ENCODE peak calls at places on chromosomes 7 and 10, in four cellular contexts. B is HepG2, M is GM12878, A is K562. X is an unnamed sample.

GRCh38 chr7:157625973-157626790 is 289.4 kb downstream of the DNAJB6 start:
- DNase-seq in B (no peak), M (no peak), A (no peak), X (no peak)

GRCh38 chr10:6062101-6062771 is at the start of gene IL2RA:
- DNase-seq in B (no peak), M (no peak), A (no peak), X (no peak)

GRCh38 chr7:29764227-29764626 is 42.1 kb upstream of the WIPF3 start:
- DNase-seq in B (no peak), M (no peak), A (peak; percentile 34), X (peak; percentile 70)

GRCh38 chr10:34677132-34677531 is 138.0 kb downstream of the PARD3 start:
- DNase-seq in B (no peak), M (no peak), A (no peak), X (no peak)

GRCh38 chr7:80277434-80278427 is 143.1 kb downstream of the GNAI1 start:
- DNase-seq in B (no peak), M (no peak), A (no peak), X (peak; percentile 11)

GRCh38 chr10:76251773-76252617 is 820.6 kb downstream of the LRMDA start:
- DNase-seq in B (no peak), M (no peak), A (no peak), X (no peak)

GRCh38 chr10:34333513-34333912 is 481.6 kb downstream of the PARD3 start:
- DNase-seq in B (no peak), M (no peak), A (no peak), X (no peak)

GRCh38 chr10:94358480-94358879 is 4.3 kb downstream of the NOC3L start:
- DNase-seq in B (peak; percentile 9), M (no peak), A (no peak), X (no peak)

GRCh38 chr10:811379-811778 is 120.1 kb downstream of the LARP4B start:
- DNase-seq in B (no peak), M (no peak), A (no peak), X (no peak)

GRCh38 chr10:31353574-31353973 is 34.6 kb downstream of the ZEB1 start:
- DNase-seq in B (peak; percentile 46), M (peak; percentile 73), A (peak; percentile 8), X (peak; percentile 7)

GRCh38 chr10:129580010-129580409 is 113.0 kb downstream of the MGMT start:
- DNase-seq in B (no peak), M (no peak), A (no peak), X (no peak)

GRCh38 chr10:96833220-96834001 is 1.3 kb downstream of the LCOR start:
- DNase-seq in B (peak; percentile 59), M (no peak), A (peak; percentile 37), X (peak; percentile 73)

GRCh38 chr7:44539669-44540516 is 1.2 kb downstream of the NPC1L1 start:
- DNase-seq in B (no peak), M (no peak), A (no peak), X (no peak)

GRCh38 chr7:69363131-69363530 is 235.1 kb upstream of the AUTS2 start:
- DNase-seq in B (no peak), M (no peak), A (no peak), X (no peak)

GRCh38 chr7:69359003-69359555 is 239.2 kb upstream of the AUTS2 start:
- DNase-seq in B (no peak), M (no peak), A (no peak), X (no peak)

GRCh38 chr7:69360913-69361312 is 237.4 kb upstream of the AUTS2 start:
- DNase-seq in B (no peak), M (no peak), A (no peak), X (no peak)

GRCh38 chr7:69358163-69358821 is 240.0 kb upstream of the AUTS2 start:
- DNase-seq in B (no peak), M (no peak), A (no peak), X (peak; percentile 19)
- TF ChIP-seq JUNB in B (no peak), M (no peak), A (no peak), X (no peak)

DNA sequence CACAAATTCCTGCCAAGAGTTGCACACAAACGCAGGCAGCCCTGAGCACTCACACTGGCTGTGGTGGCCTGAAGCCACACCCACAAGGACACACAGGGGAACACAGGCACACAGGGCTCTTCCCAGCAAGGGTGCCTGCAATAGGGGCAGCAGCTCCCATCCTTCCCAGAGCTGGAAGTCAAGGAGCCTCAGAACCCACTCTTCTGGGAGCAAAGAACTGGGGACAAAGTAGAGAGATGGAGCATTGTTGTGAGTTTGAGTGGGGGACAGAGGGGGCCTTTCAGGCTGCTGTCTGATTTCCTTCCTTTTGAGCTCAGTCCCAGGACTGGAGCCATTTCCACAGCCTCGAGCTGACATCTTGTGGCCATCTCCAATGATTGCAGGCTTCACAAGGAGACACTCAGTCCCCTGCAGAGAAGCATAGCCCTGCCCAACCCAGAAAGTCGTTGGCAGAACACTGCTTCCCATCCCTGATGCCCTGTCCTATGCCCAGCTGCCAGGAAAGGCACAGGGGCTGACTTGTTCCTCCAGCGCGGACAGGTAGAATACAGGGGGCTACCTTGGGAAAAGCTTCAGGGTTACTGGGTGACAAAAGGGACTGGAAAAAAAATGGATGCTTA is 34.4 kb upstream of the SLF2 start:
- DNase-seq in B (peak; percentile 80), M (no peak), A (peak; percentile 66), X (peak; percentile 89)
- TF ChIP-seq EZH2 in B (no peak), M (no peak), A (no peak), X (peak; percentile 23)

DNA sequence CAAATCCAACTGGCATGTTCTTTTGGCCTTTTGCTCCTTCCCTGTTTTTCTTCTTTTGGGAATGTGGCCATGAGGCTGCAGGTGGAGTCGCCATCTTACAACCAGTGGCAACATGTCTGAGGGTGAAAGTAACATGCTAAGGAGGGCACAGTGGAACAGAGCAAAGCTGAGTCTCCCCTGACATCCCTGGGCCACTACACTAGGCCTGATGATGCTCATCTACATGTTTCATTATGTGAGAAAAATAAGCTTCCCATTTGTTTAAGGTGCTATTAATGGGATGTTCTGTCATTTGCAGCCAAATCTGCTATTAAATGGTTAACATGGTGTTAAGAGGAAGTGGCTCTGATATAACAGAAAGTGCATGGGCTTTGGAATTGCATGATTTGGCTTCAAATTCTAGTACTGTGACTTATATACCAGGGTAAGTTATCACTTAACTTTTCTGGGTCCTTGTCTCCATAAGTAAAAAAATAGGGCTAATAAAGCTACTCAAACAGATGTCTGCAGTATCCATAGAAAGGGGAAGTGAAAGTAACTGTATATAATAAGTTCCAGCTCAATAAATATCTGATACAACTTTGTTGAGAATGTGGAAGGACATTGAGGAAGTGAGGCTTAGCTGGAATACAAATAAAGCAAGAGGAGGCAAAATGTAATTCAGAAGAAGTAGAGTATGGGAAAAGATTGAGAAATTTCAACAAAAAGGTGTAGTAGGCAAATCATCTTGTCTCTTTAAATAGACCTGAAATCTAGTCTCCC is 158.9 kb downstream of the RTKN2 start:
- DNase-seq in B (no peak), M (peak; percentile 51), A (no peak), X (no peak)
- TF ChIP-seq JUNB in B (no peak), M (no peak), A (no peak), X (no peak)

DNA sequence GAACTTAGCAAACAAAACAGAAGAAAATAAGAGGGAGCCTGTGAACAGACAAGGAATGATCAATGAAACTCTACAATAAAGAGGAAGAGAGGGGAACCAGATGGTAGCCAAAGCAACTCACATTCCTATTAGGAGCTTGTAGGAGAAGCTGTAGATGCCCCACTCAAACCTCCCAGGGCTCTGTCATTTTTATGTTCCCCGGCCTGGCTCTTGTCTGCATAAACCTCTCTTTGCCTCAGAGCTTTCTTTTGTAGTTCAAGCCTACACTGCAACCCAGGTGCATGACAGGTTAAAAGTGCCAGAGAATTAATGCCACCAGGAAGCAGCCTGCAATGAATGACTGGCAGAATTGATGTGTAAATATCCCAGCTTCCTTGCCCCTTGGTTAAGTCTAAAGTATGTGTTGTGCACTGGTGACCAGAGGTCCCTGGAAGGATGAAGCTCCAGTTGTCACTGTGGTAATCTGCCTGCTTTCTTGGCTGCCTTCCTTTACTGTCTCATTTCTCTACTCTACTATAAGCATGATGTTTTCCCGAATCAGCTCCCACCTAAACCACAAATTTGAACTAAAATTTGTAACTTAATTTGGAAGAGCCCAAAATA is 40.4 kb downstream of the HDAC9 start:
- DNase-seq in B (no peak), M (no peak), A (no peak), X (peak; percentile 62)
- TF ChIP-seq EZH2 in B (no peak), M (no peak), A (no peak), X (no peak)

GRCh38 chr7:100585511-100586265 is at the start of gene LRCH4:
- DNase-seq in B (no peak), M (no peak), A (peak; percentile 70), X (peak; percentile 81)

GRCh38 chr7:100590077-100590737 is 4.1 kb downstream of the FBXO24 start:
- DNase-seq in B (no peak), M (no peak), A (no peak), X (no peak)

GRCh38 chr7:100586266-100587025 is at the start of gene FBXO24:
- DNase-seq in B (peak; percentile 99), M (peak; percentile 100), A (peak; percentile 100), X (peak; percentile 99)

GRCh38 chr7:100589341-100589935 is 3.3 kb downstream of the FBXO24 start:
- DNase-seq in B (no peak), M (no peak), A (no peak), X (peak; percentile 62)

DNA sequence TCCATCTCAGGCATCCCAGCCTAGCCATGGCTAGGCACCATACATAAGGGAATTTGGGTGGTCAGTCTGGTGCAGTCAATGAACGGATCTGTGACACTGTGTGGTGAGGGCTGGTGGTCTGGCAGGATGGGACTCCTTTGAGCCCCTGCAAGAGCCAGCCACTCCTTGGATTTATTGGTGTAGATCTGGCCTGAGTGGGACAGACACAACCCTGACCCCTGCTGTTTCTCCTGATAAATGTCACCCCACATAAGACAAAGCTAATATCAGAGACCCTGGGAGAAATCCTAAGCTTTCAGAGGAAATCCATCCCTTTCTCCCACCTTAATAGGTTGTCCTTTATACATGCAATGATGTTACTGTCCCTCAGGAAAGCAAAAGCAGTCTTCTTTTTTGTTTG is 2.3 kb downstream of the FBXO24 start:
- DNase-seq in B (no peak), M (no peak), A (peak; percentile 70), X (no peak)
- TF ChIP-seq JUNB in B (no peak), M (no peak), A (no peak), X (no peak)

GRCh38 chr10:101284171-101285092 is 55.2 kb upstream of the LBX1 start:
- DNase-seq in B (no peak), M (no peak), A (no peak), X (peak; percentile 67)
- TF ChIP-seq EZH2 in B (no peak), M (no peak), A (no peak), X (no peak)

GRCh38 chr10:69242844-69243212 is 22.7 kb downstream of the HKDC1 start:
- DNase-seq in B (no peak), M (no peak), A (no peak), X (no peak)
- TF ChIP-seq JUNB in B (no peak), M (no peak), A (no peak), X (no peak)

GRCh38 chr10:132518572-132519381 is 18.8 kb upstream of the INPP5A start:
- DNase-seq in B (peak; percentile 79), M (no peak), A (peak; percentile 61), X (peak; percentile 91)
- TF ChIP-seq EZH2 in B (peak; percentile 61), M (no peak), A (no peak), X (no peak)